ENCODE peak calls at places on chromosomes 7 and 10, in ten cellular contexts. Q, W, H, S, A, Z, C, N, U and X are unnamed samples.

GRCh38 chr10:100612601-100613595 is 77.2 kb downstream of the HIF1AN start:
- DNase-seq in Q (no peak), W (no peak), H (no peak), S (peak), A (no peak), Z (no peak), C (no peak), N (no peak), U (no peak), X (no peak)

GRCh38 chr7:98836811-98837631 is 32.8 kb downstream of the TMEM130 start:
- DNase-seq in Q (no peak), W (peak), H (peak), S (no peak), A (no peak), Z (peak), C (peak), N (peak), U (no peak), X (no peak)

GRCh38 chr7:124652237-124652636 is 113.4 kb downstream of the GPR37 start:
- DNase-seq in Q (no peak), W (no peak), H (no peak), S (no peak), A (no peak), Z (no peak), C (no peak), N (no peak), U (no peak), X (no peak)

GRCh38 chr7:3923307-3923918 is 622.4 kb downstream of the SDK1 start:
- DNase-seq in Q (no peak), W (no peak), H (no peak), S (no peak), A (no peak), Z (no peak), C (no peak), N (no peak), U (no peak), X (no peak)

GRCh38 chr10:74827045-74827441 is 643 bp downstream of the KAT6B start:
- DNase-seq in Q (no peak), W (no peak), H (no peak), S (no peak), A (no peak), Z (no peak), C (no peak), N (no peak), U (no peak), X (no peak)

GRCh38 chr10:1115262-1115955 is 59.2 kb downstream of the WDR37 start:
- DNase-seq in Q (no peak), W (no peak), H (no peak), S (no peak), A (no peak), Z (no peak), C (peak), N (peak), U (peak), X (no peak)

GRCh38 chr10:266974-267425 is 131.7 kb downstream of the ZMYND11 start:
- DNase-seq in Q (no peak), W (no peak), H (no peak), S (no peak), A (no peak), Z (no peak), C (no peak), N (no peak), U (peak), X (no peak)

GRCh38 chr7:134515569-134516468 is 11.5 kb upstream of the AKR1B10 start:
- DNase-seq in Q (peak), W (no peak), H (no peak), S (no peak), A (no peak), Z (peak), C (no peak), N (no peak), U (no peak), X (no peak)

GRCh38 chr7:134804351-134804750 is 24.9 kb downstream of the CALD1 start:
- DNase-seq in Q (no peak), W (no peak), H (no peak), S (no peak), A (no peak), Z (no peak), C (no peak), N (no peak), U (no peak), X (no peak)

GRCh38 chr10:30583778-30584415 is 45.7 kb downstream of the LYZL2 start:
- DNase-seq in Q (no peak), W (no peak), H (no peak), S (no peak), A (peak), Z (peak), C (peak), N (peak), U (no peak), X (peak)

GRCh38 chr7:121945066-121945848 is 72.3 kb downstream of the PTPRZ1 start:
- DNase-seq in Q (no peak), W (no peak), H (no peak), S (no peak), A (no peak), Z (no peak), C (no peak), N (no peak), U (no peak), X (no peak)

GRCh38 chr10:88163572-88163971 is 300.1 kb downstream of the PTEN start:
- DNase-seq in Q (no peak), W (no peak), H (no peak), S (no peak), A (no peak), Z (no peak), C (no peak), N (no peak), U (no peak), X (no peak)

GRCh38 chr10:95513941-95514392 is 47.2 kb downstream of the SORBS1 start:
- DNase-seq in Q (no peak), W (no peak), H (no peak), S (no peak), A (peak), Z (no peak), C (no peak), N (no peak), U (no peak), X (no peak)

GRCh38 chr7:30116771-30117170 is 18.0 kb upstream of the MTURN start:
- DNase-seq in Q (no peak), W (no peak), H (no peak), S (no peak), A (peak), Z (no peak), C (no peak), N (no peak), U (no peak), X (no peak)

GRCh38 chr7:149529136-149529718 is 31.6 kb upstream of the ZNF746 start:
- DNase-seq in Q (no peak), W (no peak), H (no peak), S (no peak), A (no peak), Z (peak), C (no peak), N (no peak), U (no peak), X (no peak)

GRCh38 chr7:124680304-124680703 is 85.3 kb downstream of the GPR37 start:
- DNase-seq in Q (no peak), W (no peak), H (no peak), S (no peak), A (no peak), Z (no peak), C (no peak), N (no peak), U (no peak), X (no peak)

GRCh38 chr7:4486932-4487331 is 195.2 kb upstream of the FOXK1 start:
- DNase-seq in Q (no peak), W (no peak), H (no peak), S (no peak), A (no peak), Z (no peak), C (no peak), N (no peak), U (no peak), X (no peak)

GRCh38 chr7:128812514-128813168 is 17.6 kb upstream of the FLNC start:
- DNase-seq in Q (no peak), W (no peak), H (no peak), S (no peak), A (peak), Z (no peak), C (no peak), N (peak), U (no peak), X (no peak)

GRCh38 chr7:32916006-32916405 is 24.4 kb upstream of the KBTBD2 start:
- DNase-seq in Q (no peak), W (no peak), H (no peak), S (no peak), A (no peak), Z (no peak), C (no peak), N (no peak), U (no peak), X (no peak)

GRCh38 chr7:83270407-83270806 is 107.7 kb upstream of the PCLO start:
- DNase-seq in Q (no peak), W (no peak), H (no peak), S (no peak), A (no peak), Z (no peak), C (no peak), N (no peak), U (no peak), X (no peak)

GRCh38 chr10:102604379-102604960 is 39.8 kb upstream of the TRIM8 start:
- DNase-seq in Q (peak), W (no peak), H (no peak), S (no peak), A (no peak), Z (peak), C (no peak), N (no peak), U (no peak), X (no peak)

GRCh38 chr10:102603946-102604345 is 40.3 kb upstream of the TRIM8 start:
- DNase-seq in Q (no peak), W (no peak), H (no peak), S (no peak), A (no peak), Z (no peak), C (no peak), N (no peak), U (no peak), X (no peak)

GRCh38 chr10:102600816-102601215 is 43.5 kb upstream of the TRIM8 start:
- DNase-seq in Q (no peak), W (no peak), H (no peak), S (no peak), A (no peak), Z (no peak), C (no peak), N (no peak), U (no peak), X (no peak)

GRCh38 chr10:102601639-102602038 is 42.6 kb upstream of the TRIM8 start:
- DNase-seq in Q (no peak), W (no peak), H (no peak), S (no peak), A (no peak), Z (no peak), C (no peak), N (no peak), U (no peak), X (no peak)

DNA sequence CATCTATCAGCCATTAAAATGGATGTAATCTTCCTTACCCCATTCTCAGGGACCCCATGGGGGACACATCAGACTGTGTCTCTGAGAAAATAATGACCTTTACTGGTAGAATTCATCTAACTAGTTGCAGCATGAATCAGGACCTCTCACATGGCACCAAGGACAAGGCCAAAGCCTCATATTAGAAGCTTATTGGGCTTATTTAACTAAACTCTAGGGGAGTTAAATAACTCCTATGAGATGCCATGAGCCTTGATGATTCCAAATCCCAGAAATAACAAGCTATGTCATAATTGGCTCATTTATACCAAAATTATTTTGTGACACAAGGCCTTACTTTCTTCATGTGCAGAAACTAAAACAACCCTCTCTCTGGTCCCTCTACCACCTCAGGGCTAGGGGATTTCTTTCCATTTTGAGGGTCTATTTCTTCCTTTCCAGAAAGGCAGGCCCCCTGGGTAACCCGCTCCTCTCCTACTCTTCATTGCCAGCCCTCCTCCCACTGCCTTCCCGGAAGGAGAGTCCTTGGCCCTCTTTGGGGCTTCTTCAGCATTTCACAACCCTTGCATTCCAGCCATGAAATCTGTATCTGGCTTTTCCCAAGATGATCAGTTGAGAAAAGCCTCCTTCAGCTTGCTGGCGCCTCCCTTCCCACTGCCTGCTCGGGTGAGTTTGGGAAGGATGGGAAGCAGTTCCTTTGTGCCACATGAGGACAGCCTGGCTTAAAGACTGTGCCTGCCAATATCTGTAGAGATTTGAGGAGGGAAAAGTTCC is 41.8 kb upstream of the TRIM8 start:
- DNase-seq in Q (no peak), W (no peak), H (no peak), S (no peak), A (peak), Z (no peak), C (no peak), N (no peak), U (no peak), X (no peak)
- TF ChIP-seq CTCF in Q (no peak), W (no peak), H (no peak), S (no peak), A (no peak), Z (no peak), C (no peak), N (no peak), U (no peak), X (no peak)

GRCh38 chr10:99535764-99536399 is 3.1 kb downstream of the NKX2-3 start:
- DNase-seq in Q (no peak), W (no peak), H (no peak), S (no peak), A (no peak), Z (no peak), C (no peak), N (no peak), U (no peak), X (no peak)

GRCh38 chr10:99537381-99538286 is 4.9 kb downstream of the NKX2-3 start:
- DNase-seq in Q (no peak), W (no peak), H (no peak), S (no peak), A (no peak), Z (no peak), C (no peak), N (no peak), U (no peak), X (no peak)

GRCh38 chr10:99534939-99535763 is 2.4 kb downstream of the NKX2-3 start:
- DNase-seq in Q (no peak), W (no peak), H (no peak), S (no peak), A (no peak), Z (no peak), C (no peak), N (no peak), U (no peak), X (no peak)

GRCh38 chr10:99538287-99538917 is 5.7 kb downstream of the NKX2-3 start:
- DNase-seq in Q (no peak), W (no peak), H (no peak), S (no peak), A (no peak), Z (no peak), C (no peak), N (no peak), U (no peak), X (no peak)

DNA sequence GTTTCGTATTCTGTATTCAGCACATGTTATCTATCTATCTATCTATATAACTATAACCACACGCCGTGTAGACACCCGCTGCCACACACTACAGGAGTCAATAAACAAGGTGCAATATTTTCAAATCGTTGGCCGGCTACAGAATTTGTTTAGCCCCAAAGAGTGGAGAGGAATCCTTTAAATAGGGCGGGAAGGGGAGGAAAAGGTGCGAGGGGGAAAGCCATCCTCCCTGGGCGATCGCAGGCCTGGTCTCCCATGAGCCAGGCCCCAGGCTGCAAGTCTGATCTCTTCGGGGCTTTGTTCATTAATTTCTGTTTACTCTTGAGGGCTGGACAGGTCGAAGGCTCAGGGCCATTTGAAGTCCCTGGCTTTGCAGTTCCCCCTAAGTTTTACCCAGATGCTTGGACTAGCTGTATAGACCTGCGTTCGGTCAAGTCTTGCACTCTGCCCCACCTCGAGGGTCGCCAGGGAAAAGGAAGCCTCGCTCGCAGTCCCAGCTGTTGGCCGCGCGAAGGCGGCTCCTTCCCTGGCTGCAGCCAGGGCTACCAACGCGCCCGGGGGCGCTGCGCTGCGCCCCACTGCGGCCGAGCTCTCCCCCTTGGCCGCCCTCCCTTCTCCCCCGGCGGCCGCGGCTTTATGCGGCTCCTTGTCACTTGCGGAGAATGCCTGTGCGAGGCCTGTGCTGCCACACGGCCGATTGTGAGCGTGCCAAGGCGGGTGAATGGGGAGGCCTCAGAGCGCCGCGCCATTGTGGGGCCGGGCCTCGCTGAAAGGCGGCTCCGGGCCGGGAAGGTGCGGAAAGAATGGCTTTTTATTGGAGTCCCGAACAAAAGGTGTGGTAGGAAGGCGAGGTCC is 3.9 kb downstream of the NKX2-3 start:
- DNase-seq in Q (no peak), W (no peak), H (no peak), S (no peak), A (no peak), Z (no peak), C (no peak), N (no peak), U (no peak), X (no peak)
- TF ChIP-seq CTCF in Q (no peak), W (no peak), H (no peak), S (no peak), A (no peak), Z (no peak), C (no peak), N (no peak), U (no peak), X (no peak)

GRCh38 chr7:95843286-95843685 is 70.9 kb downstream of the DYNC1I1 start:
- DNase-seq in Q (no peak), W (no peak), H (no peak), S (no peak), A (no peak), Z (no peak), C (no peak), N (no peak), U (no peak), X (no peak)
- TF ChIP-seq CTCF in Q (peak), W (no peak), H (peak), S (peak), A (no peak), Z (peak), C (no peak), N (peak), U (no peak), X (peak)

GRCh38 chr7:35971133-35971995 is 170.5 kb downstream of the SEPTIN7 start:
- DNase-seq in Q (no peak), W (no peak), H (no peak), S (no peak), A (no peak), Z (no peak), C (no peak), N (peak), U (no peak), X (no peak)
- TF ChIP-seq CTCF in Q (peak), W (no peak), H (no peak), S (no peak), A (no peak), Z (no peak), C (no peak), N (peak), U (peak), X (no peak)

GRCh38 chr10:61901829-61902447 is 439 bp downstream of the ARID5B start:
- DNase-seq in Q (no peak), W (peak), H (no peak), S (no peak), A (no peak), Z (no peak), C (no peak), N (peak), U (no peak), X (no peak)

GRCh38 chr10:61903991-61904350 is 2.5 kb downstream of the ARID5B start:
- DNase-seq in Q (no peak), W (no peak), H (no peak), S (no peak), A (no peak), Z (no peak), C (no peak), N (no peak), U (no peak), X (peak)

GRCh38 chr10:61900829-61901783 is at the start of gene ARID5B:
- DNase-seq in Q (no peak), W (no peak), H (no peak), S (no peak), A (peak), Z (peak), C (peak), N (peak), U (no peak), X (peak)

GRCh38 chr10:61903184-61903990 is 1.9 kb downstream of the ARID5B start:
- DNase-seq in Q (no peak), W (peak), H (peak), S (no peak), A (peak), Z (peak), C (peak), N (peak), U (peak), X (no peak)

DNA sequence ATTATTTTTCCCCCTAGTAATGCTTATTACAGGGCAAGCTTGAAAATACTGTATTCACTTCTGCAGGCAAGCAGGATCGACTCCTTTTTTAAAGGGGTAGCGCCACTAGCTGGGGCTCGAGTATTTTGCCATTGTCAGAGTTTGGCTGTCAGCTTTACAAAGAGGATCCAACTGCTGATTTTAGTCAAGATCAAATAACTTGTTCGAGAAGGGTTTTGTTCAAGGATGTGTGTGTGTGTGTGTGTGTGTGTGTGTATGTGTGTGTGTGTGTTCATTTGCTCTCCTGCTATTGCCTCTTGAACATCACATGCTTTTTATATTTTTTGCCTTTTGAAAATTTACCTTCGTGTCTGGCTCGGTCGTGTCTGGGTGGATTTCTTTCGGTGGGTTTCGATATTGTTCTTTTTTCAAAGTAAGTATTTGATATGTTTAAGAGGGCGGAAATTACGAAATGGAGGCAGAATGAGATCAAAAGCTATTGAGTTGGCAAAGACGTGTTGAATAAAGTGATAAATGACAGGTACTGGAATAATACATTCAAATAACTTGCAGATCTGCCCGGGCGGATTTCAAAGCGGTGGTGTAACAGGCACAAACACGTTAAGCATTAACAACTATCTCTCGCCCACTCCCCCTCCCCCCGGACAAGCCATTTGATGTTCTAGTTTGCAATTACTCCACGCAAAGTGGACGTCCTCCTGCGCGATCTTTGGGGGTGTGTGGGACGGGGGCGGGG is 1.1 kb downstream of the ARID5B start:
- DNase-seq in Q (peak), W (peak), H (no peak), S (no peak), A (peak), Z (peak), C (peak), N (peak), U (peak), X (no peak)
- TF ChIP-seq CTCF in Q (peak), W (no peak), H (no peak), S (no peak), A (no peak), Z (no peak), C (no peak), N (no peak), U (no peak), X (peak)

DNA sequence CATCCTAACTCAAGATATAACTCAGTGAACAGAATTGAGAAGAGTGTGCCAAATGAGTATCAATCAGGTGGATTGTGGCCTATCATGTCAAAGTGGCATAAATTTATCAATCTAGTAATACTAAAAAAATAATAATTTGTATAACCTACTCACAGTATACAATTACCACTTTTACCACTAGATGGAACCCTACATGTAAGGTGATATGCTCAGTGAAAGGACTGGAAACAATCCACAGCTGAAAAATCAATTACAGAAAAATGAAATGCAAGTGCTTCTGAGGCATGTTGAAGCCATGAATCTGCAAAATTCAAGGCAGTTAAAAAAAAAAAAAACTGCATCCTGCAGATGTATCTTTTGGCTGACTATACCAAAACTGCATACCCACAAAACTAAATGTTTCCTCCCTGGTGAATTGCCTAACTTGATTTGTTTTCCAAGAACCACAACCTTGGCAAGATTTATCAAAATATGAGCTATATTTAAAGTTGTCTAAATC is 13.9 kb downstream of the ARHGAP19 start:
- DNase-seq in Q (peak), W (no peak), H (no peak), S (no peak), A (no peak), Z (peak), C (no peak), N (peak), U (no peak), X (peak)
- TF ChIP-seq CTCF in Q (peak), W (peak), H (peak), S (peak), A (peak), Z (peak), C (peak), N (peak), U (peak), X (peak)